ENCODE peak calls at places on chromosomes 6 and 20, in nine cellular contexts. One of them, this sample, is unnamed.

GRCh38 chr20:17488916-17489600 is 42.1 kb downstream of the BFSP1 start:
- DNase-seq in spleen: no peak
- DNase-seq in HepG2: no peak
- DNase-seq in K562: no peak
- DNase-seq in HCT116: no peak
- DNase-seq in vagina: no peak
- DNase-seq in A549: no peak
- DNase-seq in stomach: no peak
- DNase-seq in heart left ventricle: no peak
- DNase-seq in this sample: no peak

GRCh38 chr6:98539669-98540207 is 294.6 kb upstream of the POU3F2 start:
- DNase-seq in spleen: no peak
- DNase-seq in HepG2: no peak
- DNase-seq in K562: no peak
- DNase-seq in HCT116: no peak
- DNase-seq in vagina: no peak
- DNase-seq in A549: no peak
- DNase-seq in stomach: no peak
- DNase-seq in heart left ventricle: no peak
- DNase-seq in this sample: no peak

GRCh38 chr20:61480158-61480825 is 228.2 kb downstream of the CDH4 start:
- DNase-seq in spleen: no peak
- DNase-seq in HepG2: no peak
- DNase-seq in K562: no peak
- DNase-seq in HCT116: no peak
- DNase-seq in vagina: no peak
- DNase-seq in A549: no peak
- DNase-seq in stomach: no peak
- DNase-seq in heart left ventricle: no peak
- DNase-seq in this sample: no peak

GRCh38 chr6:89299451-89299850 is 15.6 kb downstream of the GABRR2 start:
- DNase-seq in spleen: no peak
- DNase-seq in HepG2: no peak
- DNase-seq in K562: no peak
- DNase-seq in HCT116: peak
- DNase-seq in vagina: no peak
- DNase-seq in A549: peak
- DNase-seq in stomach: no peak
- DNase-seq in heart left ventricle: no peak
- DNase-seq in this sample: peak

GRCh38 chr6:143621876-143622605 is 55.7 kb upstream of the PHACTR2 start:
- DNase-seq in spleen: no peak
- DNase-seq in HepG2: no peak
- DNase-seq in K562: no peak
- DNase-seq in HCT116: no peak
- DNase-seq in vagina: no peak
- DNase-seq in A549: no peak
- DNase-seq in stomach: no peak
- DNase-seq in heart left ventricle: no peak
- DNase-seq in this sample: no peak

GRCh38 chr6:116629467-116630063 is 13.3 kb downstream of the RSPH4A start:
- DNase-seq in spleen: no peak
- DNase-seq in HepG2: no peak
- DNase-seq in K562: peak
- DNase-seq in HCT116: no peak
- DNase-seq in vagina: no peak
- DNase-seq in A549: no peak
- DNase-seq in stomach: no peak
- DNase-seq in heart left ventricle: no peak
- DNase-seq in this sample: no peak

GRCh38 chr20:25984933-25985332 is 288.3 kb upstream of the ZNF337 start:
- DNase-seq in spleen: peak
- DNase-seq in HepG2: no peak
- DNase-seq in K562: peak
- DNase-seq in HCT116: no peak
- DNase-seq in vagina: no peak
- DNase-seq in A549: no peak
- DNase-seq in stomach: no peak
- DNase-seq in heart left ventricle: peak
- DNase-seq in this sample: no peak

GRCh38 chr20:63009044-63009961 is 2.5 kb upstream of the BHLHE23 start:
- DNase-seq in spleen: peak
- DNase-seq in HepG2: peak
- DNase-seq in K562: peak
- DNase-seq in HCT116: peak
- DNase-seq in vagina: no peak
- DNase-seq in A549: peak
- DNase-seq in stomach: peak
- DNase-seq in heart left ventricle: peak
- DNase-seq in this sample: peak

GRCh38 chr20:59042796-59043621 is 423 bp upstream of the PRELID3B start:
- DNase-seq in spleen: peak
- DNase-seq in HepG2: peak
- DNase-seq in K562: peak
- DNase-seq in HCT116: peak
- DNase-seq in vagina: no peak
- DNase-seq in A549: peak
- DNase-seq in stomach: peak
- DNase-seq in heart left ventricle: peak
- DNase-seq in this sample: peak

GRCh38 chr20:59044295-59044694 is 1.7 kb upstream of the PRELID3B start:
- DNase-seq in spleen: no peak
- DNase-seq in HepG2: no peak
- DNase-seq in K562: no peak
- DNase-seq in HCT116: no peak
- DNase-seq in vagina: no peak
- DNase-seq in A549: no peak
- DNase-seq in stomach: no peak
- DNase-seq in heart left ventricle: no peak
- DNase-seq in this sample: no peak

GRCh38 chr20:59040682-59041081 is 1.9 kb downstream of the PRELID3B start:
- DNase-seq in spleen: no peak
- DNase-seq in HepG2: no peak
- DNase-seq in K562: no peak
- DNase-seq in HCT116: no peak
- DNase-seq in vagina: no peak
- DNase-seq in A549: no peak
- DNase-seq in stomach: no peak
- DNase-seq in heart left ventricle: no peak
- DNase-seq in this sample: no peak

GRCh38 chr20:59043698-59044097 is 1.1 kb upstream of the PRELID3B start:
- DNase-seq in spleen: no peak
- DNase-seq in HepG2: no peak
- DNase-seq in K562: no peak
- DNase-seq in HCT116: no peak
- DNase-seq in vagina: no peak
- DNase-seq in A549: no peak
- DNase-seq in stomach: no peak
- DNase-seq in heart left ventricle: no peak
- DNase-seq in this sample: no peak

DNA sequence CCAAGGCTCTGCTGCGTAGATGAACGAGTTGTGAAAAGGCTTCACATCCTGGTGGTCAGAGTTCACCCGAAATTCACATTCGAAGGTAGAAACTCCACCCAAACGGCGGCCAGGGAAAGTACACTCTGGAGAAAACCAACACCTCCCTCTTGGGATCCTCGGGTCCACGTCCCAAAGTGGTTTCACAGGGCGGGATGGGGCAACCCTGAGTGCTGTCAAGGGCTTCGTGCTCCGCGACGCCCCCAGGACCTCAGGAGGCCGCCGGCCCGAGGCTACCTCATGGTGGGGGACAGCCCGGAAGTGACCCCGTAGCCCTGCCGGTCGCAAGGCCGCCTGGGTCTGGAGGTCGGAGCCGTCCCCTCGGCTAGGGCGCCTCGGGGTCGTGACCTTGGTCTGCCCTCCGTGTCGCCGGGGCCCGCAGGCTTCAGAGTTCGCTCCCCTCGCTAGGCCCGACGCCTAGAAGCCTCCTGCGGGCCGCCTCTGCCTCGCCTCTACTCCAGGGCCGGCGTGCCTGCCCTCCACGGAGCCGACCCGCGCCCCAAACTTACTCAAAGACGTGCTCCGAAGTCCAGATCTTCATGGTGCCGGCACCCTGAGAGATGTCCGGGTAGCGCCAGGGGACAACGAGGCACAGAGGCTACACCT is at the start of gene PRELID3B:
- DNase-seq in spleen: no peak
- DNase-seq in HepG2: peak
- DNase-seq in K562: peak
- DNase-seq in HCT116: no peak
- DNase-seq in vagina: no peak
- DNase-seq in A549: peak
- DNase-seq in stomach: no peak
- DNase-seq in heart left ventricle: no peak
- DNase-seq in this sample: no peak
- TF ChIP-seq POLR2A in spleen: no peak
- TF ChIP-seq POLR2A in HepG2: no peak
- TF ChIP-seq POLR2A in K562: peak
- TF ChIP-seq POLR2A in HCT116: no peak
- TF ChIP-seq POLR2A in vagina: no peak
- TF ChIP-seq POLR2A in A549: peak
- TF ChIP-seq POLR2A in stomach: no peak
- TF ChIP-seq POLR2A in heart left ventricle: no peak
- TF ChIP-seq POLR2A in this sample: no peak

GRCh38 chr6:149210376-149210775 is 107.1 kb upstream of the TAB2 start:
- DNase-seq in spleen: no peak
- DNase-seq in HepG2: no peak
- DNase-seq in K562: peak
- DNase-seq in HCT116: no peak
- DNase-seq in vagina: no peak
- DNase-seq in A549: no peak
- DNase-seq in stomach: no peak
- DNase-seq in heart left ventricle: no peak
- DNase-seq in this sample: no peak

GRCh38 chr6:149213829-149214228 is 103.7 kb upstream of the TAB2 start:
- DNase-seq in spleen: no peak
- DNase-seq in HepG2: no peak
- DNase-seq in K562: no peak
- DNase-seq in HCT116: no peak
- DNase-seq in vagina: no peak
- DNase-seq in A549: no peak
- DNase-seq in stomach: no peak
- DNase-seq in heart left ventricle: no peak
- DNase-seq in this sample: no peak

GRCh38 chr6:149211046-149211571 is 106.4 kb upstream of the TAB2 start:
- DNase-seq in spleen: no peak
- DNase-seq in HepG2: peak
- DNase-seq in K562: no peak
- DNase-seq in HCT116: no peak
- DNase-seq in vagina: no peak
- DNase-seq in A549: no peak
- DNase-seq in stomach: no peak
- DNase-seq in heart left ventricle: no peak
- DNase-seq in this sample: no peak

GRCh38 chr6:149212202-149212601 is 105.3 kb upstream of the TAB2 start:
- DNase-seq in spleen: no peak
- DNase-seq in HepG2: no peak
- DNase-seq in K562: no peak
- DNase-seq in HCT116: no peak
- DNase-seq in vagina: no peak
- DNase-seq in A549: no peak
- DNase-seq in stomach: no peak
- DNase-seq in heart left ventricle: no peak
- DNase-seq in this sample: no peak

GRCh38 chr6:149212892-149213786 is 104.4 kb upstream of the TAB2 start:
- DNase-seq in spleen: no peak
- DNase-seq in HepG2: no peak
- DNase-seq in K562: no peak
- DNase-seq in HCT116: no peak
- DNase-seq in vagina: no peak
- DNase-seq in A549: no peak
- DNase-seq in stomach: no peak
- DNase-seq in heart left ventricle: no peak
- DNase-seq in this sample: no peak
- TF ChIP-seq POLR2A in spleen: no peak
- TF ChIP-seq POLR2A in HepG2: no peak
- TF ChIP-seq POLR2A in K562: no peak
- TF ChIP-seq POLR2A in HCT116: no peak
- TF ChIP-seq POLR2A in vagina: no peak
- TF ChIP-seq POLR2A in A549: no peak
- TF ChIP-seq POLR2A in stomach: no peak
- TF ChIP-seq POLR2A in heart left ventricle: no peak
- TF ChIP-seq POLR2A in this sample: no peak

GRCh38 chr6:73452107-73452461 is at the start of gene CGAS:
- DNase-seq in spleen: peak
- DNase-seq in HepG2: no peak
- DNase-seq in K562: no peak
- DNase-seq in HCT116: no peak
- DNase-seq in vagina: no peak
- DNase-seq in A549: peak
- DNase-seq in stomach: peak
- DNase-seq in heart left ventricle: peak
- DNase-seq in this sample: peak

GRCh38 chr6:73455865-73456629 is 4.0 kb upstream of the CGAS start:
- DNase-seq in spleen: no peak
- DNase-seq in HepG2: peak
- DNase-seq in K562: peak
- DNase-seq in HCT116: no peak
- DNase-seq in vagina: no peak
- DNase-seq in A549: peak
- DNase-seq in stomach: no peak
- DNase-seq in heart left ventricle: no peak
- DNase-seq in this sample: no peak

DNA sequence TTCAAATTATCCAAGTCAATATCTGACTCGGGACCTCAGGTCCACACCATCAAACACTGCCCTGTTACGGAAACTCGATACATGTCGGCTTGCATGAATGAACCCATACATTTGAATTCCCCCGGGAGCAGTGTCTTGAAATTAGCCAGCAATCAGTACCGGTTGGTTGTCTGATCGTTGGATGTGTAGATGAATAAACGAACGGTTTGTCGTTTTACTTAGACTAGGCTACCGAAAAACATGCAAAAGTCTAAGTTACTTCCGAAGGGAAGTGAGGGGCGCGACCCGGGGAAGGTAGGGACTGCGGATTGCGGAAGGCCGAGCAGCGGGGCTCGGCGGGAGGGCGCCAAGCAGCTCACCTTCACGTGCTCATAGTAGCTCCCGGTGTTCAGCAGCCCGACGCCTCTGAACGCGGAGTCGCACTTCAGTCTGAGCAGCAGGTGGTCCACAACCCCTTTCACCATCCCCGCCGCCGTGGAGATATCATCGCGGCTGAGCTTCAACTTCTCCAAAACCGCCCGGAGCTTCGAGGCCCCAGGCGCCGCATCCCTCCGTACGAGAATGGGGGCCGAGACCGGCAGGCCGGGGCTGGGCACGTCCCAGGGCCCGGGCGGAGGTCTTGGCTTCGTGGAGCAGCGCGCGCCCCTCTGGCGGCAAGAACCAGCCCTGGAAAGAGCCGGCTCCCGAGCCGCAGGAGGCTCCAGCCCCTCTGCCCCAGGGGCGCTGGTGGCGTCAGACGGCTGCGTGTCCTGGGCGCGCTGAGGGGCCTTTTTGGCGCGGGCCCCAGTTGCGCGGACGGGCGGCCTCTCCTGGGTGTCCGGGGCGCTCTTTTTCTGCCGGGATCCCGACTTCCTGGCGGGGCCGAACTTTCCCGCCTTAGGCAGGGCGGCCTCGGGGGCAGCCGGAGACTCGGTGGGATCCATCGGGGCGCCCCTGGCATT is 661 bp downstream of the CGAS start:
- DNase-seq in spleen: peak
- DNase-seq in HepG2: no peak
- DNase-seq in K562: no peak
- DNase-seq in HCT116: no peak
- DNase-seq in vagina: no peak
- DNase-seq in A549: peak
- DNase-seq in stomach: peak
- DNase-seq in heart left ventricle: peak
- DNase-seq in this sample: no peak
- TF ChIP-seq POLR2A in spleen: no peak
- TF ChIP-seq POLR2A in HepG2: no peak
- TF ChIP-seq POLR2A in K562: no peak
- TF ChIP-seq POLR2A in HCT116: no peak
- TF ChIP-seq POLR2A in vagina: no peak
- TF ChIP-seq POLR2A in A549: no peak
- TF ChIP-seq POLR2A in stomach: no peak
- TF ChIP-seq POLR2A in heart left ventricle: no peak
- TF ChIP-seq POLR2A in this sample: no peak

GRCh38 chr6:3209114-3210023 is 18.1 kb downstream of the TUBB2B start:
- DNase-seq in spleen: no peak
- DNase-seq in HepG2: peak
- DNase-seq in K562: peak
- DNase-seq in HCT116: peak
- DNase-seq in vagina: no peak
- DNase-seq in A549: peak
- DNase-seq in stomach: peak
- DNase-seq in heart left ventricle: peak
- DNase-seq in this sample: peak
- TF ChIP-seq POLR2A in spleen: no peak
- TF ChIP-seq POLR2A in HepG2: no peak
- TF ChIP-seq POLR2A in K562: peak
- TF ChIP-seq POLR2A in HCT116: no peak
- TF ChIP-seq POLR2A in vagina: no peak
- TF ChIP-seq POLR2A in A549: no peak
- TF ChIP-seq POLR2A in stomach: no peak
- TF ChIP-seq POLR2A in heart left ventricle: no peak
- TF ChIP-seq POLR2A in this sample: peak